ENCODE peak calls at places on chromosome 15, in four cellular contexts. K is CD8-positive, alpha-beta T cell; M is colonic mucosa; N is psoas muscle. F is an unnamed sample.

GRCh38 chr15:30940359-30940758 is 36.6 kb downstream of the FAN1 start:
- DNase-seq in M (no peak), K (no peak), N (no peak), F (no peak)

GRCh38 chr15:22827125-22827524 is 11.3 kb upstream of the NIPA2 start:
- DNase-seq in M (no peak), N (no peak), K (no peak), F (no peak)

GRCh38 chr15:88586401-88587162 is 34.6 kb upstream of the AEN start:
- DNase-seq in K (no peak), N (no peak), M (no peak), F (no peak)

GRCh38 chr15:42692536-42692935 is 44.4 kb downstream of the CDAN1 start:
- DNase-seq in N (no peak), M (no peak), K (no peak), F (no peak)

GRCh38 chr15:101613130-101614000 is 38.8 kb downstream of the TM2D3 start:
- DNase-seq in M (peak; percentile 77), N (peak; percentile 86), K (no peak), F (peak; percentile 85)

GRCh38 chr15:33988384-33988783 is 20.1 kb downstream of the CHRM5 start:
- DNase-seq in K (no peak), M (no peak), N (no peak), F (no peak)

GRCh38 chr15:65258863-65259262 is 27.8 kb downstream of the PARP16 start:
- DNase-seq in N (no peak), K (no peak), M (peak; percentile 32), F (peak; percentile 26)

GRCh38 chr15:63891079-63891762 is 57.5 kb upstream of the HERC1 start:
- DNase-seq in N (peak; percentile 79), M (peak; percentile 85), K (peak; percentile 78), F (peak; percentile 79)

GRCh38 chr15:39239562-39239961 is 341.3 kb upstream of the THBS1 start:
- DNase-seq in M (no peak), K (no peak), N (no peak), F (no peak)

GRCh38 chr15:50353251-50353998 is 1.6 kb downstream of the GABPB1 start:
- DNase-seq in M (no peak), N (no peak), K (no peak), F (no peak)

GRCh38 chr15:68441045-68441743 is 9.2 kb upstream of the ITGA11 start:
- DNase-seq in M (peak; percentile 17), N (no peak), K (no peak), F (no peak)

GRCh38 chr15:101568304-101568703 is 78.8 kb upstream of the PCSK6 start:
- DNase-seq in K (no peak), N (no peak), M (peak; percentile 11), F (no peak)

GRCh38 chr15:31276596-31277298 is 49.9 kb upstream of the KLF13 start:
- DNase-seq in K (no peak), N (no peak), M (no peak), F (peak; percentile 6)

GRCh38 chr15:68154923-68155559 is 50.1 kb downstream of the CALML4 start:
- DNase-seq in K (peak; percentile 13), M (peak; percentile 56), N (no peak), F (peak; percentile 21)

GRCh38 chr15:76339302-76340197 is 3.0 kb downstream of the ISL2 start:
- DNase-seq in K (no peak), N (no peak), M (no peak), F (no peak)

GRCh38 chr15:65339436-65339835 is 35.0 kb downstream of the RNU5B-1 start:
- DNase-seq in M (no peak), N (no peak), K (no peak), F (no peak)

GRCh38 chr15:57198654-57199241 is 177.6 kb upstream of the CGNL1 start:
- DNase-seq in K (no peak), N (no peak), M (peak; percentile 52), F (no peak)

GRCh38 chr15:49083471-49084284 is 37.4 kb upstream of the SECISBP2L start:
- DNase-seq in M (no peak), K (no peak), N (no peak), F (no peak)

GRCh38 chr15:80010131-80010673 is 39.2 kb upstream of the BCL2A1 start:
- DNase-seq in K (no peak), N (no peak), M (no peak), F (no peak)

GRCh38 chr15:49693491-49693890 is 72.6 kb downstream of the DTWD1 start:
- DNase-seq in K (no peak), M (no peak), N (no peak), F (no peak)

GRCh38 chr15:28989239-28989830 is 103.6 kb downstream of the APBA2 start:
- DNase-seq in M (no peak), N (no peak), K (no peak), F (no peak)

GRCh38 chr15:31391687-31392671 is 65.3 kb downstream of the KLF13 start:
- DNase-seq in K (peak; percentile 86), N (peak; percentile 78), M (peak; percentile 90), F (peak; percentile 76)

GRCh38 chr15:67097424-67097823 is 32.0 kb downstream of the SMAD3 start:
- DNase-seq in K (no peak), M (no peak), N (no peak), F (no peak)
- H3K27ac ChIP-seq in K (no peak overlapping the region), M (peak overlapping the region; percentile 24), N (peak overlapping the region; percentile 88), F (peak overlapping the region; percentile 53)

DNA sequence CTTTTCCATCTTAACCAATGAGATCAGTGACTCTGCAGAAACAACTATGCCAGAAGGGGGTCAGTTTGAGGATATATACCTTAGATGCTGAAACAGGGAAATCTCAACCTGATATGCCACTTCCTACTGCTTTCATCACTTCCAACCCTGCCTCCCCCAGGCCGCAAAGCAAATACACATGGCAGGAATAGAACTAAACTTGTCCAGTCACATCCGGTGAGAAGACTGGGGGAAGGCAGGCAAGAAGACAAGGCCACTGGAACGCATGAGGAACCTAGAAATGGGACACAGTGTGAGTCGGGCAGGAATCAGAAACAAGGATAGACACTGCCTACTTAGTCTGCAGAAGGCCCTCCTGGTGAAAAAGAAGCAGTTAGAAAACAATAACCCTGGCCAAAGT is 90.6 kb downstream of the MYO5A start:
- DNase-seq in M (no peak), K (no peak), N (no peak), F (no peak)
- H3K27ac ChIP-seq in M (no peak overlapping the region), K (no peak overlapping the region), N (peak overlapping the region; percentile 65), F (peak overlapping the region; percentile 65)

GRCh38 chr15:99476413-99477222 is 89.2 kb upstream of the MEF2A start:
- DNase-seq in N (peak; percentile 82), K (peak; percentile 57), M (peak; percentile 41), F (peak; percentile 51)

GRCh38 chr15:99475754-99476412 is 89.9 kb upstream of the MEF2A start:
- DNase-seq in K (no peak), N (no peak), M (no peak), F (no peak)

GRCh38 chr15:99474041-99474906 is 91.5 kb upstream of the MEF2A start:
- DNase-seq in N (peak; percentile 58), M (no peak), K (no peak), F (peak; percentile 93)

GRCh38 chr15:99472416-99473145 is 93.2 kb upstream of the MEF2A start:
- DNase-seq in N (no peak), K (no peak), M (no peak), F (no peak)

GRCh38 chr15:99474981-99475753 is 90.6 kb upstream of the MEF2A start:
- DNase-seq in M (no peak), K (no peak), N (peak; percentile 49), F (peak; percentile 77)
- H3K27ac ChIP-seq in M (no peak overlapping the region), K (no peak overlapping the region), N (peak overlapping the region; percentile 83), F (peak overlapping the region; percentile 86)

DNA sequence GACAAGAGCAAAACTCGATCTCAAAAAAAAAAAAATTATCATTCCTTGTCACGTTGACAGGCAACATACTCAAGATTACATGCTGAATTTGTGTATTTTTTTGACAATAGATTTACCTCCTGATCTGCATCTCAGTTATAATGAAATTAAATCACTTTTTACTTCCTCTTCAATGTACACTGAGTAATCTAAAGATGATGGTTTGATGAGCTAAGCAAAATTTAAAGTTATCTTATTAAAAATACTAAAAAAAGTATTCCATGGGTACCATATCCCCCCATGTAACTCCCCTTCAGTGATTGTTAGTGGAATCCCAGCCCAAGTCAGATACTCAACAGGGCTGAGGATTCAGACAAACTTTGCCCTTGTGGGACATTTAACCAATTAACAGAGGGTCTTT is 463.2 kb downstream of the OCA2 start:
- DNase-seq in M (no peak), N (no peak), K (no peak), F (no peak)
- H3K27ac ChIP-seq in M (no peak overlapping the region), N (no peak overlapping the region), K (no peak overlapping the region), F (no peak overlapping the region)

GRCh38 chr15:70319466-70319865 is 221.7 kb upstream of the TLE3 start:
- DNase-seq in N (no peak), K (no peak), M (no peak), F (no peak)
- H3K27ac ChIP-seq in N (no peak overlapping the region), K (no peak overlapping the region), M (no peak overlapping the region), F (no peak overlapping the region)